ENCODE peak calls at places on chromosome 14, in six cellular contexts. O, Y, L, R, F and G are unnamed samples. For H3K4me1, the result is how much of the 10 kb centered on the place peaks cover.

GRCh38 chr14:94307410-94307992 is 14.4 kb upstream of the SERPINA10 start:
- DNase-seq in L (no peak), R (no peak), Y (no peak), F (no peak), O (no peak), G (peak)

GRCh38 chr14:97066068-97066899 is 269.1 kb downstream of the VRK1 start:
- DNase-seq in Y (no peak), F (no peak), R (no peak), L (no peak), O (no peak), G (no peak)

GRCh38 chr14:29584992-29585391 is 342.7 kb downstream of the PRKD1 start:
- DNase-seq in F (peak), O (peak), R (no peak), L (no peak), Y (no peak), G (no peak)

GRCh38 chr14:93430319-93430801 is 379 bp upstream of the UNC79 start:
- DNase-seq in R (no peak), F (no peak), Y (no peak), O (peak), L (no peak), G (no peak)

GRCh38 chr14:90758959-90759358 is 57.3 kb downstream of the TTC7B start:
- DNase-seq in L (peak), Y (peak), R (no peak), O (peak), F (peak), G (peak)

GRCh38 chr14:68427550-68427890 is 365.3 kb downstream of the ZFP36L1 start:
- DNase-seq in L (no peak), F (no peak), R (no peak), O (no peak), Y (no peak), G (no peak)

GRCh38 chr14:50820786-50821185 is 10.2 kb downstream of the NIN start:
- DNase-seq in F (no peak), L (no peak), Y (no peak), R (no peak), O (no peak), G (no peak)

GRCh38 chr14:105155681-105156413 is 12.7 kb downstream of the JAG2 start:
- DNase-seq in F (no peak), O (no peak), R (no peak), Y (no peak), L (no peak), G (no peak)

GRCh38 chr14:96279564-96279963 is 23.6 kb downstream of the BDKRB1 start:
- DNase-seq in F (no peak), Y (no peak), R (no peak), L (no peak), O (no peak), G (peak)

GRCh38 chr14:42930058-42930457 is 1323.4 kb downstream of the LRFN5 start:
- DNase-seq in Y (no peak), L (no peak), O (peak), F (peak), R (no peak), G (no peak)

GRCh38 chr14:63295991-63296630 is 22.6 kb downstream of the GPHB5 start:
- DNase-seq in F (no peak), L (no peak), R (no peak), O (no peak), Y (no peak), G (no peak)

GRCh38 chr14:35525695-35526094 is 8.3 kb upstream of the INSM2 start:
- DNase-seq in Y (no peak), R (no peak), F (no peak), O (no peak), L (no peak), G (no peak)

GRCh38 chr14:45757655-45758054 is 504.7 kb upstream of the MIS18BP1 start:
- DNase-seq in R (no peak), O (no peak), L (no peak), F (no peak), Y (no peak), G (no peak)

GRCh38 chr14:86781111-86781510 is 1211.9 kb downstream of the GALC start:
- DNase-seq in L (no peak), F (no peak), Y (no peak), O (no peak), R (no peak), G (no peak)

GRCh38 chr14:91354221-91354916 is 63.3 kb downstream of the CCDC88C start:
- DNase-seq in R (no peak), L (no peak), F (no peak), O (no peak), Y (no peak), G (no peak)

GRCh38 chr14:50347521-50347920 is 35.4 kb downstream of the DMAC2L start:
- DNase-seq in Y (no peak), F (no peak), O (no peak), L (no peak), R (no peak), G (no peak)

GRCh38 chr14:91225025-91225424 is 19.5 kb downstream of the GPR68 start:
- DNase-seq in R (no peak), Y (no peak), L (no peak), O (no peak), F (no peak), G (no peak)

GRCh38 chr14:60184597-60185555 is 19.7 kb upstream of the DHRS7 start:
- DNase-seq in R (no peak), Y (no peak), L (no peak), F (no peak), O (no peak), G (no peak)

GRCh38 chr14:35285991-35286564 is 6.1 kb upstream of the PSMA6 start:
- DNase-seq in O (no peak), Y (no peak), R (no peak), L (no peak), F (no peak), G (no peak)

GRCh38 chr14:21233457-21234076 is 35.7 kb downstream of the HNRNPC start:
- DNase-seq in F (no peak), Y (no peak), R (no peak), L (no peak), O (no peak), G (no peak)
- TF ChIP-seq CTCF in F (peak), Y (no peak), R (no peak), L (no peak), O (no peak), G (no peak)

DNA sequence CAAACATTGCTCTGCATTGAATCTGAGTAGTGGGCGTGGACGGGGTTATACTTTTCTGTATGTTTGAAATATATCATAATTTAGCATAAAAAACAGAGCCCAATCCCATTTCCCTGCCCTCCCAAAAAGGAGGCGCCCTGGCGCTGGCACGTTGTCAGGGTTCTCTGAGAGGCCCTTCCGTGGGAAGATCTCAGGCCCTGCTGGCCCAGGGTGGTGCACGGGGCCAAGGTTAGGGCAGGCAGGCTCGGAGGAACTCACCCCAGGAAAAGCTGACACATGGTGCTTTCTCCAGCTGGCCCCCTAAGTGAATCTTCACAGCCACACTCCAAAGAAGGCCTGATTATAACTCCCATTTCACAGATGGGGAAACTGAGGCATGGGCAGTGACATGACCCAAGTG is 17.2 kb downstream of the DIO3 start:
- DNase-seq in O (no peak), L (no peak), Y (no peak), F (no peak), R (no peak), G (no peak)
- H3K4me1 ChIP-seq in O (under half), L (under half), Y (under half), F (under half), R (under half), G (under half)

GRCh38 chr14:77319416-77319815 is 1.3 kb downstream of the POMT2 start:
- DNase-seq in L (no peak), Y (no peak), R (no peak), O (no peak), F (no peak), G (no peak)
- H3K27ac ChIP-seq in L (no peak), Y (no peak), R (no peak), O (no peak), F (no peak), G (no peak)

GRCh38 chr14:104001003-104001402 is 58.7 kb upstream of the RD3L start:
- DNase-seq in O (no peak), Y (no peak), F (no peak), R (peak), L (no peak), G (no peak)
- TF ChIP-seq CTCF in O (no peak), Y (no peak), F (peak), R (no peak), L (no peak), G (no peak)

DNA sequence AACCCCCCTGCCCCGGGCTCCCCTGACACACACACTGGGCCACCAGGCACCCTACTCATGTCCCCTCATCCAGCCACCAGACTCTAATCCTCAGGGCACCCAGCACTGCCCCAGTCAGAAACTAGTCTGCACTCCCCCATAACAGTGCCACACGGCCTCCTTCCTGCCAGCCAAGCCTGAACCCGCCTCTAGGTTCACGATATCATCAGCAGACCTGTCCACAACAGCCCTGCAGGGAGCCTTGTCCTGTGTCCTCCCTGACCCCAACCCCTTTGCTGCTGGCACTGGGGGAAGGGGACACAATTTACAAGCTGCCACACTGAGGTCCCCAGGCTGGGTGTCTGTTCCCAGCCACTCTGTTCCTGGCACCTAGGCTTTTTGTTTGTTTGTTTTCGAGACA is 33.6 kb downstream of the LTBP2 start:
- DNase-seq in O (no peak), Y (no peak), F (no peak), R (no peak), L (no peak), G (no peak)
- H3K4me1 ChIP-seq in O (under half), Y (half or more), F (under half), R (under half), L (under half), G (under half)

GRCh38 chr14:34266344-34266743 is 195.7 kb downstream of the SPTSSA start:
- DNase-seq in O (no peak), Y (no peak), R (no peak), F (no peak), L (no peak), G (no peak)

GRCh38 chr14:34275038-34275437 is 187.0 kb downstream of the SPTSSA start:
- DNase-seq in O (no peak), R (no peak), Y (no peak), F (no peak), L (no peak), G (no peak)

DNA sequence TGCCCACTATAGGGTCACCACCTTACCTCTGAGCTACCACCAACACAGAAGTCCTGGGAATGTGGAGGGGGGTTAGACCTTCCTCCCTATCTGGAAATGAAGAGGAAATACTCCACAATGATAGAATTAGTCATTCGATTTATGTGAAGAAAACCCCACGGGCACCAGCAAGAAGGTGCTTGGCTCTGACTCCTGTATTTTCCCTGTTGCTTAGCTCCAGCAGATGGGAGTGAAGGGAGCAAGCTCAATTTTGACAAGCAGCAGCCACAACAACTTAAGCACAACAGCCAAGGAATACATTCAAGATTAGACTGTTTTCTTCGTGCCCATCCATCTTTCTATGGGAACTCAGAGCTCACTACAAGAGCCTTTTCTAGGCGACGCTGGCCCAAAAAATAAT is 191.7 kb downstream of the SPTSSA start:
- DNase-seq in Y (no peak), R (no peak), O (no peak), L (no peak), F (no peak), G (no peak)
- H3K27ac ChIP-seq in Y (no peak), R (no peak), O (no peak), L (no peak), F (no peak), G (no peak)

DNA sequence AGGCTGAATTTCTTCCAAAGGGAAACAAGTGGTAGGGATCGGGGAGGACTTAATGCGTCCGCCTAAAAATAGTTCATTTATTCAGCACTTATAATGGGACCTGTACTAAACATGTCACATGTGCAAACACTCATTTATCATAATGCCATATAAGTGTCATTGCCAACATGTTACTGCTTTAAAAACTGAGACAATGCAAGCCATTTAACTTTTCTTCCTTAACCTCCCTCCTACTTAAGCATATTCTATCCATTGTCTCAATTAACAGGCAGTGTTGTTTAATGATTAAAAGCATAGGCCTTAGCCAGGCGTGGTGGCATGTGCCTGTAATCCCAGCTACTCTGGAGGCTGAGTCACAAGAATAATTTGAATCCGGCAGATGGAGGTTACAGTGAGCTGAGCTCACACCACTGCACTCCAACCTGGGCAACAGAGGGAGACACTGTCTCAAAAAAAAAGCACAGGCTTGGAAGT is 13.5 kb upstream of the SCFD1 start:
- DNase-seq in R (no peak), F (no peak), Y (no peak), O (no peak), L (no peak), G (no peak)
- TF ChIP-seq CTCF in R (no peak), F (no peak), Y (no peak), O (no peak), L (no peak), G (no peak)

DNA sequence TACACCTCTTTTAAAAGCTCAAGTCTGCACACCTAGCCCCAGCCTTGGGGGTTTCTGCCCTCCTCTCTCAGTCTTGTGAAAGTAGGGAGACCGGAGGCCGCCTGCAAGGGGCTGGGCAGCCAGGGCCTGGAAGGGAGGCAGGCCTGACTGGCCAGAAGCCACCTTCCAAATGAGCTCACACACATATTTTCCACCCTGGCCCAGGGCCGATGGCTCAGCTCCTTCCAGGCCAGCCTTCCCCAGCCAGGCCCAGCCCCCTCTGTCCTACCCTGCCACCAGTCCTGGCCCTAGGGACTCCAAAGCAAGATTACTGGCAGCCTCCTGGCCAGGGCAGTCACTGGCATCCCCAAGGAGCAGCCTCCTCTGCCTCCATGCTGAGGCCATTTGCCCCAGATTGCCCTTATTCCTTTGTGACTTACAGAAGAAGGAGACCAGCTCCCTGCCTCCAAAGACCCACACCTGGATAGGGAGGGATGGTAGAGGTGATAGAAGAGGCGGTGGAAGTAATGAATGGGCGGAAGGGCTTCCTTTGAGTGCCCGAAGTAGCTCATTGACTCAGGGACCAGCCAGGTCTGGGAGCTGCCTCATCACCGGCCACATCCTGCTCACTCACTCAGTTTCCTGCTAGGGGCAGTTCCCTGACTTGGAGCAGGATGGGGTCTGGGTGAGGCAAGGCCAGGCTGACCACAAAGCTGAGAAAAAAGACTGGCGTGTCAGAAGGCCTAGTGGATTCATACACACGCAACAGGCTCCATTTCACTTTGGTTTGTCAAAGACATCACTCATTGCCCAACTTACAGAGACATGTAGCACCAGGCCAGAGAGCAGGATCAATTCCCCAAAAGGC is 14.8 kb downstream of the MMP14 start:
- DNase-seq in Y (peak), F (peak), O (peak), L (peak), R (no peak), G (peak)
- H3K4me1 ChIP-seq in Y (half or more), F (half or more), O (under half), L (half or more), R (under half), G (half or more)